ENCODE peak calls at places on chromosomes 13 and 19, in five cellular contexts. O is choroid plexus epithelial cell, S is mucosa of descending colon, T is GM12878, V is A549. R is an unnamed sample.

GRCh38 chr19:2064788-2065524 is 13.9 kb upstream of the MKNK2 start:
- DNase-seq in T (no peak), O (no peak), S (no peak), V (no peak), R (no peak)

GRCh38 chr19:45135176-45135575 is 25.6 kb downstream of the NKPD1 start:
- DNase-seq in T (no peak), O (no peak), S (no peak), V (no peak), R (no peak)

GRCh38 chr19:44765949-44766335 is 11.7 kb upstream of the CBLC start:
- DNase-seq in S (no peak), V (no peak), O (no peak), T (no peak), R (no peak)

GRCh38 chr13:38951525-38952313 is 38.9 kb downstream of the STOML3 start:
- DNase-seq in V (no peak), S (peak; percentile 73), O (peak; percentile 3), T (no peak), R (no peak)

GRCh38 chr13:98273824-98274786 is 97.0 kb upstream of the RNF113B start:
- DNase-seq in T (no peak), S (no peak), O (peak; percentile 21), V (no peak), R (no peak)

GRCh38 chr19:29664753-29665214 is 477 bp upstream of the PLEKHF1 start:
- DNase-seq in S (no peak), O (no peak), V (no peak), T (no peak), R (no peak)

GRCh38 chr19:12628040-12629022 is 17.6 kb downstream of the ZNF791 start:
- DNase-seq in T (no peak), V (no peak), O (peak; percentile 47), S (no peak), R (no peak)

GRCh38 chr19:18444513-18444912 is 6.6 kb upstream of the ISYNA1 start:
- DNase-seq in T (no peak), O (no peak), V (no peak), S (no peak), R (no peak)

GRCh38 chr19:38519988-38520387 is 86.5 kb downstream of the RYR1 start:
- DNase-seq in S (no peak), T (no peak), V (no peak), O (no peak), R (no peak)

GRCh38 chr13:70623260-70623659 is 515.0 kb upstream of the KLHL1 start:
- DNase-seq in T (no peak), S (no peak), O (peak; percentile 35), V (no peak), R (no peak)

GRCh38 chr13:108779308-108779707 is 149.9 kb downstream of the MYO16 start:
- DNase-seq in S (no peak), T (no peak), O (no peak), V (no peak), R (no peak)

GRCh38 chr13:66099825-66100224 is 1130.3 kb downstream of the PCDH9 start:
- DNase-seq in O (no peak), S (no peak), V (no peak), T (no peak), R (no peak)

GRCh38 chr19:32748497-32748896 is 28.9 kb downstream of the TDRD12 start:
- DNase-seq in V (peak; percentile 51), S (no peak), T (no peak), O (no peak), R (peak; percentile 4)

GRCh38 chr19:18368504-18369222 is 17.3 kb upstream of the GDF15 start:
- DNase-seq in O (no peak), T (no peak), V (no peak), S (no peak), R (no peak)

GRCh38 chr19:32816555-32817099 is 52.9 kb downstream of the SLC7A9 start:
- DNase-seq in V (no peak), O (no peak), S (no peak), T (no peak), R (no peak)

GRCh38 chr19:44111910-44112463 is 1.2 kb upstream of the ZNF225 start:
- DNase-seq in O (peak; percentile 96), T (no peak), V (no peak), S (no peak), R (no peak)

GRCh38 chr19:47095707-47096704 is 17.6 kb downstream of the ZC3H4 start:
- DNase-seq in T (no peak), S (peak; percentile 96), V (peak; percentile 48), O (peak; percentile 37), R (no peak)

GRCh38 chr13:98972627-98973026 is 5.2 kb downstream of the DOCK9 start:
- DNase-seq in V (no peak), O (peak; percentile 83), S (no peak), T (no peak), R (no peak)

GRCh38 chr19:10365518-10365917 is 14.9 kb downstream of the TYK2 start:
- DNase-seq in V (no peak), T (no peak), S (no peak), O (no peak), R (no peak)

GRCh38 chr13:74450525-74450845 is 316.3 kb upstream of the KLF12 start:
- DNase-seq in S (no peak), T (no peak), V (no peak), O (no peak), R (no peak)

GRCh38 chr13:98823442-98823841 is 71.0 kb upstream of the SLC15A1 start:
- DNase-seq in V (no peak), O (no peak), T (no peak), S (no peak), R (no peak)

GRCh38 chr13:36096411-36097184 is 34.6 kb downstream of the DCLK1 start:
- DNase-seq in T (no peak), S (no peak), V (no peak), O (peak; percentile 79), R (no peak)

GRCh38 chr13:77815330-77815729 is 103.3 kb downstream of the EDNRB start:
- DNase-seq in V (no peak), T (no peak), S (no peak), O (no peak), R (no peak)

GRCh38 chr19:34461375-34462100 is 20.0 kb upstream of the WTIP start:
- DNase-seq in O (peak; percentile 61), T (no peak), V (no peak), S (no peak), R (no peak)

GRCh38 chr13:93249259-93249917 is 22.8 kb downstream of the GPC6 start:
- DNase-seq in S (no peak), V (no peak), O (peak; percentile 92), T (no peak), R (no peak)

GRCh38 chr13:65260938-65261880 is 1968.9 kb downstream of the PCDH9 start:
- DNase-seq in S (no peak), V (no peak), T (no peak), O (peak; percentile 36), R (no peak)

GRCh38 chr13:89890806-89891205 is 1456.7 kb upstream of the MIR17HG start:
- DNase-seq in V (no peak), T (no peak), S (no peak), O (no peak), R (no peak)

GRCh38 chr19:45782820-45783785 is 813 bp upstream of the DMPK start:
- DNase-seq in T (no peak), S (no peak), V (peak; percentile 84), O (peak; percentile 67), R (no peak)

GRCh38 chr13:79724348-79725103 is 243.6 kb downstream of the NDFIP2 start:
- DNase-seq in O (no peak), T (no peak), S (no peak), V (peak; percentile 23), R (no peak)

GRCh38 chr19:49056101-49056901 is 1.2 kb downstream of the CGB7 start:
- DNase-seq in S (peak; percentile 77), O (peak; percentile 37), T (no peak), V (peak; percentile 92), R (no peak)

GRCh38 chr13:32247887-32248286 is 67.3 kb downstream of the ZAR1L start:
- DNase-seq in V (no peak), S (no peak), O (no peak), T (no peak), R (no peak)

GRCh38 chr19:34120846-34121639 is 51.3 kb upstream of the LSM14A start:
- DNase-seq in O (peak; percentile 79), T (no peak), V (peak; percentile 87), S (peak; percentile 38), R (no peak)

GRCh38 chr19:49019242-49019932 is 2.5 kb upstream of the LHB start:
- DNase-seq in O (peak; percentile 45), T (no peak), V (peak; percentile 74), S (peak; percentile 85), R (no peak)

GRCh38 chr19:16527971-16528521 is 14.2 kb downstream of the CHERP start:
- DNase-seq in V (no peak), S (no peak), T (no peak), O (peak; percentile 40), R (no peak)

GRCh38 chr13:51999525-51999924 is 11.7 kb downstream of the ATP7B start:
- DNase-seq in S (no peak), O (no peak), V (no peak), T (no peak), R (no peak)

GRCh38 chr13:29284726-29285125 is 310.8 kb downstream of the SLC7A1 start:
- DNase-seq in O (peak; percentile 4), T (no peak), S (no peak), V (no peak), R (no peak)
- TF ChIP-seq CTCF in O (no peak), T (no peak), S (no peak), V (no peak), R (no peak)

DNA sequence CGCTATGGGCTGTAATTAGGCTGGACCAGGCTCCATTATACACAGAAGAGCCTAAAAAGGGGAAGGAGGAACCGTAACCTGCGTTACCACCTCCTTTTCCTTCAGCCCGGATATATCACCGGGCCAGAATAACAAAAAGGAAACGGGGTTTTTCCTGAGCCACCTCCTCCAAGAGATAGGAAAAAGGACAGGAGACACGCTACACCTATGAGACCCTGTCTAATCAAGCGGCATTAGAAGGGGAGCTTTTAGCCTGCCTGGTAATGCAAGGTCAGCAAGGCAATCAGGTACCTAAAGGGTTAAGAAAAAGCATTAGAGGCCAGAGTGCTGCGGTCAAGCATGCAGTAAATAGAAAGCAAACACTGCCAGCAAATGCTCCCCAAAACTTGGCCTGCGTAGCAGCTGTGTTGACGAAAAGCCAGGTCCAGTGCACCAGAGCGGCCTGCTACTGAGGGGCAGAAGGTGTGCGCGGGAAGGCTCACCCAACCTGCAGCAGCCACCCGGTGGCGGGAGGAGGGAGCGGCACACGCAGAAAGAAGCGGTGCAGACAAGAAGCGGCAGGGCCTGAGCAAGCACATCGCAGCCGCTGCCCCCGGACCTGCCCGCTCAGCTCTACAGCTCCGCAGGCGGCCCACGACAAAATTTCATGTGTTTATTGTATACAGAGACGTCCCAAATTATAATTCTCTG is 1466.1 kb downstream of the UQCRFS1 start:
- DNase-seq in T (no peak), O (peak; percentile 46), S (peak; percentile 34), V (peak; percentile 19), R (no peak)
- TF ChIP-seq CTCF in T (peak; percentile 1), O (peak; percentile 47), S (no peak), V (no peak), R (no peak)

DNA sequence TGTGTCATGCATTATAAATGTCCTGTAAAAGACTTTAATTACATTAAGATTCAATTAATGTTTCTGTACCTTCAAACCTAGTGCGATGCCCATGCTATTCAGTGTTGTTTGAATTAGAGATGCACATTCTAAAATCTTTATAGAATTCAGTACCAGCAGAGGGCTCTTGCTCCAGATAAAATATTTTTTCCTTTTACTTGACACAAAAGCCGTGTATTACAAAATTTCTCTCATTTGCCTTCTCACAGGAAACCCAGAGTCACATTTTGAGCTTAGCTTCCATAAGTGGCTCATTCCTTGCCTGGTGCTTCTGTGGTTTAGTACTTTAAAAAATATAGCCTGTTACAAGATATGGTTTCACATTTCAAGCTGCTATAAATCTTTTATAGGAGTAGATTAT is 101.2 kb downstream of the RNF17 start:
- DNase-seq in S (no peak), T (no peak), O (peak; percentile 42), V (no peak), R (no peak)
- TF ChIP-seq CTCF in S (no peak), T (no peak), O (peak; percentile 43), V (peak; percentile 31), R (no peak)

GRCh38 chr13:24491853-24492252 is 20.7 kb downstream of the PARP4 start:
- DNase-seq in T (no peak), S (no peak), V (no peak), O (peak; percentile 70), R (no peak)
- TF ChIP-seq CTCF in T (no peak), S (no peak), V (no peak), O (peak; percentile 61), R (peak; percentile 4)